ENCODE peak calls at places on chromosome 19, in five cellular contexts. Z is suprapubic skin, B is lower lobe of right lung, U is ascending aorta, F is fibroblast of the aortic adventitia. J is an unnamed sample.

GRCh38 chr19:11530432-11530831 is 1.5 kb upstream of the ECSIT start:
- DNase-seq in B (peak), Z (no peak), F (peak), U (peak), J (peak)

GRCh38 chr19:40777795-40778044 is 327 bp upstream of the RAB4B start:
- DNase-seq in Z (no peak), B (no peak), U (no peak), F (no peak), J (no peak)

GRCh38 chr19:54518844-54519243 is 16.2 kb downstream of the LAIR2 start:
- DNase-seq in U (no peak), B (no peak), F (no peak), Z (no peak), J (no peak)

GRCh38 chr19:58033741-58034475 is at the start of gene ZSCAN1:
- DNase-seq in Z (peak), B (peak), F (peak), U (peak), J (peak)

GRCh38 chr19:12611361-12611699 is 610 bp downstream of the ZNF791 start:
- DNase-seq in U (peak), B (peak), F (peak), Z (peak), J (peak)

GRCh38 chr19:49502866-49503581 is 6.8 kb downstream of the RPS11 start:
- DNase-seq in B (peak), Z (no peak), U (no peak), F (peak), J (no peak)

GRCh38 chr19:12784871-12785430 is 6.3 kb upstream of the JUNB start:
- DNase-seq in Z (no peak), B (no peak), U (peak), F (peak), J (no peak)

GRCh38 chr19:47363758-47364529 is 14.8 kb downstream of the DHX34 start:
- DNase-seq in U (no peak), B (no peak), Z (no peak), F (no peak), J (no peak)

GRCh38 chr19:1650627-1651009 is 1.8 kb downstream of the TCF3 start:
- DNase-seq in U (no peak), Z (no peak), B (no peak), F (peak), J (no peak)

GRCh38 chr19:42548545-42548944 is 20.3 kb upstream of the CEACAM1 start:
- DNase-seq in F (no peak), B (no peak), U (no peak), Z (no peak), J (no peak)

GRCh38 chr19:39499082-39499642 is 415 bp downstream of the DLL3 start:
- DNase-seq in Z (no peak), B (no peak), U (no peak), F (no peak), J (peak)

GRCh38 chr19:56972291-56972914 is 131.9 kb upstream of the PEG3 start:
- DNase-seq in B (no peak), U (no peak), Z (no peak), F (no peak), J (no peak)

GRCh38 chr19:12364391-12365093 is 941 bp downstream of the ZNF442 start:
- DNase-seq in U (peak), F (peak), Z (peak), B (peak), J (peak)

GRCh38 chr19:29491995-29492577 is 33.7 kb upstream of the VSTM2B start:
- DNase-seq in B (no peak), U (no peak), F (no peak), Z (no peak), J (no peak)

GRCh38 chr19:41697198-41697855 is 9.3 kb upstream of the CEACAM7 start:
- DNase-seq in Z (peak), F (no peak), B (no peak), U (peak), J (no peak)

GRCh38 chr19:3336680-3337523 is 29.5 kb upstream of the NFIC start:
- DNase-seq in B (peak), Z (peak), U (peak), F (peak), J (no peak)

GRCh38 chr19:5127710-5128109 is 158.8 kb downstream of the KDM4B start:
- DNase-seq in U (no peak), B (no peak), Z (no peak), F (no peak), J (no peak)

GRCh38 chr19:43367822-43368221 is 14.3 kb downstream of the CD177 start:
- DNase-seq in U (no peak), B (no peak), F (no peak), Z (no peak), J (no peak)

GRCh38 chr19:41638624-41639023 is 11.8 kb upstream of the CEACAM4 start:
- DNase-seq in B (no peak), U (no peak), Z (no peak), F (no peak), J (no peak)

GRCh38 chr19:5891938-5892771 is 11.4 kb downstream of the NDUFA11 start:
- DNase-seq in F (peak), B (peak), Z (no peak), U (no peak), J (peak)

GRCh38 chr19:14089662-14090508 is 666 bp downstream of the SAMD1 start:
- DNase-seq in B (peak), F (peak), Z (no peak), U (peak), J (peak)

GRCh38 chr19:48330012-48330681 is 4.8 kb downstream of the EMP3 start:
- DNase-seq in B (peak), U (peak), F (no peak), Z (no peak), J (peak)

GRCh38 chr19:39401549-39402416 is 4.9 kb upstream of the ZFP36 start:
- DNase-seq in U (peak), F (peak), Z (no peak), B (peak), J (no peak)

GRCh38 chr19:10238172-10238783 is 7.1 kb upstream of the S1PR2 start:
- DNase-seq in Z (peak), B (peak), F (peak), U (no peak), J (no peak)

GRCh38 chr19:19146000-19146608 is 7.8 kb upstream of the TMEM161A start:
- DNase-seq in B (peak), F (peak), U (peak), Z (peak), J (peak)
- TF ChIP-seq CTCF in B (peak), F (peak), U (peak), Z (peak), J (peak)

DNA sequence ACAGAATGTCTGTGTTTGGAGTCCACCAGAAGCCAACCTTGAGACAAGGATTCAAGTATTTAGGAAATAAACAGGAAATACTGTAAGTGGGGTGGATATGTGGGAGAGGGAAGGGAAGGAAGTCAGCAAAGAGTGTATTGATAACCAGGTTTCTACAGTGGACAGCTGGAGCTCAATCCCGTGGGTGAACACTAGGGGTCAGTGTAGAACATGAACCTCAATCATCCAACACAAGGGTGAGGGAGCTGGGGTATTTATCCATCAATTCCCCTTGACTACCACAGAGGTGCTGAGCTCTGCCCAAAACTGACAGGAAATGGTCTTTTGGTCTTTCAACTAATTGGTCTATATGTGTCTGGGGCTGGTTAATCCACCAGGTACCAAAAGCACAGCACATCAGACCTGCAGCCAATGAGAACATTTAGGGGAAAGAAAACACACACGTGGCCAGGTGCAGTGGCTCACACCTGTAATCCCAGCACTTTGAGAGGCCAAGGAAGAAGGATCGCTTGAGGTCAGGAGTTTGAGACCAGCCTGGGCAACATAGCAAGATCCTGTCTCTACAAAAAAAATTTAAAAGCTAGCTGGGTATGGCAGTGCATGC is 5.6 kb upstream of the SYDE1 start:
- DNase-seq in F (peak), Z (no peak), B (no peak), U (no peak), J (peak)
- TF ChIP-seq CTCF in F (peak), Z (peak), B (peak), U (peak), J (peak)

GRCh38 chr19:30686252-30686762 is 314.1 kb downstream of the ZNF536 start:
- DNase-seq in F (peak), U (no peak), B (no peak), Z (peak), J (no peak)
- TF ChIP-seq CTCF in F (no peak), U (no peak), B (no peak), Z (no peak), J (no peak)

GRCh38 chr19:21848706-21849105 is 12.7 kb upstream of the ZNF43 start:
- DNase-seq in F (no peak), B (no peak), Z (no peak), U (no peak), J (no peak)

GRCh38 chr19:21850636-21851255 is 14.8 kb upstream of the ZNF43 start:
- DNase-seq in U (no peak), B (no peak), F (no peak), Z (no peak), J (no peak)

GRCh38 chr19:21856751-21857150 is 20.8 kb upstream of the ZNF43 start:
- DNase-seq in Z (no peak), U (no peak), F (no peak), B (no peak), J (no peak)

GRCh38 chr19:21851596-21852345 is 15.8 kb upstream of the ZNF43 start:
- DNase-seq in U (peak), B (peak), F (peak), Z (peak), J (peak)
- TF ChIP-seq CTCF in U (no peak), B (no peak), F (no peak), Z (no peak), J (no peak)

GRCh38 chr19:23273594-23274412 is 23.6 kb upstream of the ZNF724 start:
- DNase-seq in F (peak), U (peak), Z (peak), B (peak), J (peak)
- TF ChIP-seq CTCF in F (no peak), U (no peak), Z (no peak), B (no peak), J (no peak)

GRCh38 chr19:8005534-8006256 is at the start of gene ELAVL1:
- DNase-seq in Z (peak), U (peak), F (peak), B (peak), J (peak)
- TF ChIP-seq CTCF in Z (no peak), U (no peak), F (no peak), B (no peak), J (no peak)

GRCh38 chr19:45005787-45006186 is 4.5 kb downstream of the RELB start:
- DNase-seq in B (no peak), F (no peak), Z (no peak), U (no peak), J (no peak)
- TF ChIP-seq CTCF in B (no peak), F (no peak), Z (no peak), U (no peak), J (no peak)

J was measured in neural crest cell.